ENCODE peak calls at places on chromosomes 13 and 19, in six cellular contexts. B is KBM-7, F is Karpas-422, R is AG04450, Y is Calu3, W is T-helper 1 cell. Q is an unnamed sample.
A peak's percentile ranks its signal among the peaks of the same experiment; 100 is the strongest.

GRCh38 chr13:95564091-95564490 is 11.6 kb downstream of the CLDN10 start:
- DNase-seq in W (no peak), Y (no peak), R (no peak), B (no peak), F (no peak), Q (no peak)

GRCh38 chr13:75830842-75831241 is 194.7 kb downstream of the LMO7 start:
- DNase-seq in B (no peak), F (no peak), Y (no peak), R (no peak), W (no peak), Q (no peak)

GRCh38 chr19:12652219-12652618 is 14.3 kb downstream of the MAN2B1 start:
- DNase-seq in B (no peak), Y (no peak), F (no peak), R (no peak), W (no peak), Q (no peak)

GRCh38 chr19:48332662-48333466 is 7.5 kb downstream of the EMP3 start:
- DNase-seq in Y (peak; percentile 93), B (peak; percentile 99), R (peak; percentile 95), F (peak; percentile 99), W (peak; percentile 95), Q (peak; percentile 72)

GRCh38 chr13:111216166-111216960 is 101.3 kb downstream of the ARHGEF7 start:
- DNase-seq in Y (peak; percentile 22), R (no peak), W (no peak), F (peak; percentile 68), B (peak; percentile 51), Q (peak; percentile 3)

GRCh38 chr13:49308104-49308875 is 60.6 kb downstream of the CDADC1 start:
- DNase-seq in B (no peak), Y (no peak), F (no peak), W (no peak), R (no peak), Q (no peak)

GRCh38 chr13:46654956-46655726 is 102.2 kb downstream of the LRCH1 start:
- DNase-seq in F (no peak), W (no peak), B (no peak), Y (no peak), R (no peak), Q (no peak)

GRCh38 chr19:47158879-47159509 is 28.4 kb downstream of the SAE1 start:
- DNase-seq in Y (no peak), R (no peak), W (no peak), B (no peak), F (no peak), Q (peak; percentile 3)

GRCh38 chr19:30799854-30800755 is 427.9 kb downstream of the ZNF536 start:
- DNase-seq in R (no peak), W (no peak), Y (no peak), B (peak; percentile 33), F (peak; percentile 51), Q (no peak)

GRCh38 chr13:97212540-97213146 is 9.5 kb upstream of the MBNL2 start:
- DNase-seq in B (no peak), R (no peak), Y (no peak), W (no peak), F (peak; percentile 54), Q (no peak)

GRCh38 chr19:38155453-38155852 is 68.6 kb downstream of the DPF1 start:
- DNase-seq in B (no peak), Y (no peak), F (peak; percentile 47), W (no peak), R (no peak), Q (no peak)

GRCh38 chr19:45142016-45142727 is 18.6 kb downstream of the NKPD1 start:
- DNase-seq in F (no peak), R (no peak), B (no peak), W (no peak), Y (no peak), Q (no peak)

GRCh38 chr19:14370169-14370998 is 10.9 kb upstream of the ADGRE5 start:
- DNase-seq in W (peak; percentile 48), R (no peak), B (peak; percentile 83), F (peak; percentile 77), Y (no peak), Q (no peak)